ENCODE peak calls at places on chromosomes 1 and 21, in six cellular contexts. N, T, H, X, I and M are unnamed samples.

GRCh38 chr1:3868464-3869006 is 11.3 kb downstream of the DFFB start:
- DNase-seq in X (no peak), T (no peak), H (no peak), N (no peak), I (no peak), M (no peak)

GRCh38 chr1:23581219-23581618 is 21.9 kb upstream of the ID3 start:
- DNase-seq in H (no peak), N (no peak), I (no peak), T (no peak), X (no peak), M (no peak)

GRCh38 chr21:15875286-15875685 is 145.5 kb downstream of the USP25 start:
- DNase-seq in I (no peak), T (no peak), N (no peak), X (no peak), H (no peak), M (no peak)

GRCh38 chr1:38992450-38993111 is 1.5 kb downstream of the AKIRIN1 start:
- DNase-seq in X (no peak), H (no peak), I (no peak), T (no peak), N (peak), M (no peak)

GRCh38 chr21:32726742-32727477 is 903 bp downstream of the SYNJ1 start:
- DNase-seq in N (peak), H (peak), I (no peak), X (peak), T (peak), M (peak)

GRCh38 chr1:62435231-62436038 is 1.4 kb upstream of the USP1 start:
- DNase-seq in I (peak), X (no peak), N (no peak), H (peak), T (no peak), M (no peak)

GRCh38 chr1:201444792-201445191 is 23.3 kb upstream of the TNNI1 start:
- DNase-seq in X (no peak), I (no peak), H (no peak), N (no peak), T (no peak), M (no peak)

GRCh38 chr1:27438621-27439061 is 46.2 kb downstream of the GPR3 start:
- DNase-seq in T (no peak), N (no peak), I (no peak), H (no peak), X (no peak), M (no peak)

GRCh38 chr1:89254658-89255287 is 17.9 kb downstream of the GBP5 start:
- DNase-seq in N (no peak), I (no peak), T (peak), X (no peak), H (no peak), M (no peak)

GRCh38 chr1:242017580-242018233 is 18.8 kb upstream of the MAP1LC3C start:
- DNase-seq in N (peak), T (peak), H (peak), X (peak), I (no peak), M (peak)

GRCh38 chr1:152461544-152461943 is 47.5 kb upstream of the CRNN start:
- DNase-seq in X (peak), N (no peak), T (peak), I (peak), H (peak), M (no peak)

GRCh38 chr1:236451796-236452373 is 57.8 kb downstream of the EDARADD start:
- DNase-seq in I (peak), T (peak), N (no peak), X (peak), H (no peak), M (peak)

GRCh38 chr1:220692436-220693228 is 2.5 kb downstream of the C1orf115 start:
- DNase-seq in X (no peak), T (no peak), H (no peak), N (no peak), I (no peak), M (no peak)

GRCh38 chr1:85612704-85613361 is 32.3 kb downstream of the CCN1 start:
- DNase-seq in X (peak), T (peak), I (no peak), N (peak), H (peak), M (peak)

GRCh38 chr1:42915456-42915855 is 43.2 kb downstream of the SLC2A1 start:
- DNase-seq in I (no peak), T (no peak), X (no peak), N (no peak), H (no peak), M (no peak)

GRCh38 chr1:52636701-52637695 is 4.0 kb downstream of the SHISAL2A start:
- DNase-seq in X (peak), H (no peak), I (peak), T (peak), N (no peak), M (no peak)

GRCh38 chr1:117370071-117370470 is 2.8 kb downstream of the MAN1A2 start:
- DNase-seq in I (no peak), N (no peak), X (no peak), T (peak), H (no peak), M (no peak)